ENCODE peak calls at places on chromosomes 5 and 9, in eight cellular contexts. B is AG09309, U is endothelial cell, O is Kasumi-1, F is aorta, L is NCI-H226, J is adrenal gland, N is T1000. M is an unnamed sample.

GRCh38 chr9:135802876-135803419 is 101.0 kb downstream of the KCNT1 start:
- DNase-seq in F (no peak), J (no peak), B (no peak), L (no peak), O (no peak), U (no peak), N (no peak), M (no peak)

GRCh38 chr9:69380811-69381210 is 55.8 kb downstream of the ENTREP1 start:
- DNase-seq in B (no peak), L (peak), F (no peak), U (no peak), O (no peak), N (no peak), J (no peak), M (peak)

GRCh38 chr9:114655689-114656088 is 1.9 kb downstream of the TEX53 start:
- DNase-seq in J (no peak), N (peak), F (no peak), U (no peak), O (no peak), B (peak), L (no peak), M (no peak)

GRCh38 chr9:14687042-14687719 is 6.1 kb downstream of the ZDHHC21 start:
- DNase-seq in F (peak), U (no peak), J (no peak), B (peak), O (no peak), L (peak), N (no peak), M (no peak)

GRCh38 chr9:115015018-115015635 is 84.7 kb upstream of the TNFSF8 start:
- DNase-seq in O (peak), U (peak), N (no peak), B (no peak), F (no peak), J (no peak), L (peak), M (no peak)

GRCh38 chr5:65423623-65424022 is 58.1 kb downstream of the ADAMTS6 start:
- DNase-seq in U (no peak), B (no peak), F (no peak), O (no peak), N (no peak), J (no peak), L (no peak), M (no peak)

GRCh38 chr9:135403733-135404450 is 75.7 kb upstream of the PPP1R26 start:
- DNase-seq in F (no peak), J (no peak), O (no peak), L (no peak), B (no peak), U (no peak), N (no peak), M (no peak)

GRCh38 chr5:170591055-170591454 is 87.2 kb downstream of the KCNIP1 start:
- DNase-seq in L (no peak), B (no peak), F (no peak), N (no peak), O (no peak), U (no peak), J (no peak), M (no peak)

GRCh38 chr5:150670961-150671337 is 9.9 kb downstream of the MYOZ3 start:
- DNase-seq in B (no peak), U (no peak), J (no peak), N (no peak), L (no peak), F (no peak), O (no peak), M (no peak)

GRCh38 chr5:154349621-154350020 is 96.2 kb upstream of the SAP30L start:
- DNase-seq in J (no peak), O (no peak), N (no peak), L (no peak), B (no peak), U (no peak), F (no peak), M (no peak)

GRCh38 chr9:105455836-105456475 is 8.1 kb downstream of the FSD1L start:
- DNase-seq in F (no peak), J (no peak), O (no peak), U (no peak), B (no peak), L (no peak), N (no peak), M (no peak)

GRCh38 chr5:139181835-139182452 is 16.2 kb downstream of the SIL1 start:
- DNase-seq in J (no peak), N (no peak), B (no peak), F (no peak), L (peak), U (no peak), O (no peak), M (peak)

GRCh38 chr9:100525563-100525962 is 52.3 kb upstream of the CAVIN4 start:
- DNase-seq in B (no peak), N (no peak), U (no peak), J (no peak), L (peak), F (no peak), O (no peak), M (no peak)

GRCh38 chr9:89795555-89796195 is 190.9 kb downstream of the GADD45G start:
- DNase-seq in O (no peak), J (peak), U (no peak), B (no peak), L (no peak), N (no peak), F (no peak), M (no peak)

GRCh38 chr9:32350682-32351081 is 33.8 kb upstream of the ACO1 start:
- DNase-seq in O (peak), B (no peak), J (no peak), L (no peak), U (no peak), F (no peak), N (no peak), M (no peak)

GRCh38 chr5:14165375-14166091 is 22.4 kb downstream of the TRIO start:
- DNase-seq in J (no peak), F (no peak), L (peak), N (no peak), B (no peak), U (no peak), O (no peak), M (no peak)

GRCh38 chr5:164376840-164377239 is 871.4 kb downstream of the MAT2B start:
- DNase-seq in B (no peak), J (no peak), U (no peak), F (no peak), O (peak), L (no peak), N (no peak), M (no peak)

GRCh38 chr5:173829826-173830225 is 58.3 kb upstream of the CPEB4 start:
- DNase-seq in J (peak), O (no peak), L (no peak), N (peak), F (no peak), U (no peak), B (no peak), M (peak)